ENCODE peak calls at places on chromosome 20, in eight cellular contexts. One of them, this sample, is unnamed. For H3K36me3, the result is how much of the 10 kb centered on the place peaks cover.

GRCh38 chr20:41329435-41330342 is 10.9 kb upstream of the LPIN3 start:
- DNase-seq in ovary: peak
- DNase-seq in transverse colon: peak
- DNase-seq in breast epithelium: no peak
- DNase-seq in tibial artery: peak
- DNase-seq in adrenal gland: peak
- DNase-seq in PC-3: peak
- DNase-seq in upper lobe of right lung: peak
- DNase-seq in this sample: peak

GRCh38 chr20:19670829-19671228 is 87.2 kb upstream of the RIN2 start:
- DNase-seq in ovary: no peak
- DNase-seq in transverse colon: no peak
- DNase-seq in breast epithelium: no peak
- DNase-seq in tibial artery: no peak
- DNase-seq in adrenal gland: no peak
- DNase-seq in PC-3: no peak
- DNase-seq in upper lobe of right lung: no peak
- DNase-seq in this sample: no peak

GRCh38 chr20:35145141-35145564 is 2.0 kb downstream of the EDEM2 start:
- DNase-seq in ovary: no peak
- DNase-seq in transverse colon: no peak
- DNase-seq in breast epithelium: no peak
- DNase-seq in tibial artery: no peak
- DNase-seq in adrenal gland: no peak
- DNase-seq in PC-3: peak
- DNase-seq in upper lobe of right lung: no peak
- DNase-seq in this sample: no peak

GRCh38 chr20:57440678-57441509 is 49.7 kb downstream of the RBM38 start:
- DNase-seq in ovary: peak
- DNase-seq in transverse colon: peak
- DNase-seq in breast epithelium: peak
- DNase-seq in tibial artery: peak
- DNase-seq in adrenal gland: peak
- DNase-seq in PC-3: no peak
- DNase-seq in upper lobe of right lung: peak
- DNase-seq in this sample: peak

GRCh38 chr20:6473197-6473596 is 294.3 kb upstream of the BMP2 start:
- DNase-seq in ovary: no peak
- DNase-seq in transverse colon: no peak
- DNase-seq in breast epithelium: no peak
- DNase-seq in tibial artery: no peak
- DNase-seq in adrenal gland: no peak
- DNase-seq in PC-3: peak
- DNase-seq in upper lobe of right lung: no peak
- DNase-seq in this sample: no peak

GRCh38 chr20:46093531-46093930 is 3.8 kb upstream of the NCOA5 start:
- DNase-seq in ovary: no peak
- DNase-seq in transverse colon: no peak
- DNase-seq in breast epithelium: no peak
- DNase-seq in tibial artery: no peak
- DNase-seq in adrenal gland: no peak
- DNase-seq in PC-3: peak
- DNase-seq in upper lobe of right lung: no peak
- DNase-seq in this sample: no peak

GRCh38 chr20:2102585-2103453 is 1.2 kb downstream of the STK35 start:
- DNase-seq in ovary: peak
- DNase-seq in transverse colon: peak
- DNase-seq in breast epithelium: peak
- DNase-seq in tibial artery: peak
- DNase-seq in adrenal gland: peak
- DNase-seq in PC-3: peak
- DNase-seq in upper lobe of right lung: peak
- DNase-seq in this sample: peak

GRCh38 chr20:22425344-22426295 is 158.8 kb downstream of the FOXA2 start:
- DNase-seq in ovary: no peak
- DNase-seq in transverse colon: no peak
- DNase-seq in breast epithelium: no peak
- DNase-seq in tibial artery: no peak
- DNase-seq in adrenal gland: no peak
- DNase-seq in PC-3: no peak
- DNase-seq in upper lobe of right lung: no peak
- DNase-seq in this sample: no peak

GRCh38 chr20:46275091-46275490 is 33.2 kb downstream of the CDH22 start:
- DNase-seq in ovary: no peak
- DNase-seq in transverse colon: no peak
- DNase-seq in breast epithelium: no peak
- DNase-seq in tibial artery: no peak
- DNase-seq in adrenal gland: no peak
- DNase-seq in PC-3: no peak
- DNase-seq in upper lobe of right lung: no peak
- DNase-seq in this sample: no peak

GRCh38 chr20:47146703-47147102 is 209.8 kb downstream of the ZMYND8 start:
- DNase-seq in ovary: no peak
- DNase-seq in transverse colon: no peak
- DNase-seq in breast epithelium: no peak
- DNase-seq in tibial artery: no peak
- DNase-seq in adrenal gland: no peak
- DNase-seq in PC-3: peak
- DNase-seq in upper lobe of right lung: no peak
- DNase-seq in this sample: no peak

GRCh38 chr20:21840991-21841390 is 135.5 kb downstream of the PAX1 start:
- DNase-seq in ovary: no peak
- DNase-seq in transverse colon: no peak
- DNase-seq in breast epithelium: no peak
- DNase-seq in tibial artery: no peak
- DNase-seq in adrenal gland: no peak
- DNase-seq in PC-3: peak
- DNase-seq in upper lobe of right lung: no peak
- DNase-seq in this sample: no peak

GRCh38 chr20:5222919-5223634 is 93.7 kb downstream of the PROKR2 start:
- DNase-seq in ovary: peak
- DNase-seq in transverse colon: peak
- DNase-seq in breast epithelium: no peak
- DNase-seq in tibial artery: no peak
- DNase-seq in adrenal gland: peak
- DNase-seq in PC-3: peak
- DNase-seq in upper lobe of right lung: no peak
- DNase-seq in this sample: no peak

GRCh38 chr20:54377992-54378773 is 97.2 kb upstream of the DOK5 start:
- DNase-seq in ovary: no peak
- DNase-seq in transverse colon: no peak
- DNase-seq in breast epithelium: no peak
- DNase-seq in tibial artery: no peak
- DNase-seq in adrenal gland: no peak
- DNase-seq in PC-3: no peak
- DNase-seq in upper lobe of right lung: no peak
- DNase-seq in this sample: no peak

GRCh38 chr20:17024513-17025105 is 202.2 kb upstream of the PCSK2 start:
- DNase-seq in ovary: no peak
- DNase-seq in transverse colon: no peak
- DNase-seq in breast epithelium: no peak
- DNase-seq in tibial artery: no peak
- DNase-seq in adrenal gland: no peak
- DNase-seq in PC-3: no peak
- DNase-seq in upper lobe of right lung: no peak
- DNase-seq in this sample: no peak

GRCh38 chr20:8639112-8639778 is 429.6 kb upstream of the PLCB4 start:
- DNase-seq in ovary: no peak
- DNase-seq in transverse colon: no peak
- DNase-seq in breast epithelium: no peak
- DNase-seq in tibial artery: no peak
- DNase-seq in adrenal gland: no peak
- DNase-seq in PC-3: no peak
- DNase-seq in upper lobe of right lung: no peak
- DNase-seq in this sample: no peak

GRCh38 chr20:19335916-19336315 is 123.5 kb downstream of the SLC24A3 start:
- DNase-seq in ovary: no peak
- DNase-seq in transverse colon: no peak
- DNase-seq in breast epithelium: no peak
- DNase-seq in tibial artery: no peak
- DNase-seq in adrenal gland: no peak
- DNase-seq in PC-3: no peak
- DNase-seq in upper lobe of right lung: no peak
- DNase-seq in this sample: no peak

GRCh38 chr20:42978184-42978974 is 211.3 kb downstream of the PTPRT start:
- DNase-seq in ovary: no peak
- DNase-seq in transverse colon: no peak
- DNase-seq in breast epithelium: no peak
- DNase-seq in tibial artery: no peak
- DNase-seq in adrenal gland: no peak
- DNase-seq in PC-3: no peak
- DNase-seq in upper lobe of right lung: no peak
- DNase-seq in this sample: no peak

GRCh38 chr20:32793059-32793458 is 26.7 kb upstream of the MAPRE1 start:
- DNase-seq in ovary: no peak
- DNase-seq in transverse colon: no peak
- DNase-seq in breast epithelium: no peak
- DNase-seq in tibial artery: no peak
- DNase-seq in adrenal gland: no peak
- DNase-seq in PC-3: no peak
- DNase-seq in upper lobe of right lung: no peak
- DNase-seq in this sample: no peak
- H3K36me3 ChIP-seq in ovary: under half
- H3K36me3 ChIP-seq in transverse colon: under half
- H3K36me3 ChIP-seq in breast epithelium: under half
- H3K36me3 ChIP-seq in tibial artery: under half
- H3K36me3 ChIP-seq in adrenal gland: under half
- H3K36me3 ChIP-seq in PC-3: under half
- H3K36me3 ChIP-seq in upper lobe of right lung: under half
- H3K36me3 ChIP-seq in this sample: under half

GRCh38 chr20:48706116-48706656 is 121.6 kb downstream of the PREX1 start:
- DNase-seq in ovary: no peak
- DNase-seq in transverse colon: no peak
- DNase-seq in breast epithelium: no peak
- DNase-seq in tibial artery: peak
- DNase-seq in adrenal gland: no peak
- DNase-seq in PC-3: no peak
- DNase-seq in upper lobe of right lung: no peak
- DNase-seq in this sample: peak

GRCh38 chr20:48703107-48703506 is 124.7 kb downstream of the PREX1 start:
- DNase-seq in ovary: no peak
- DNase-seq in transverse colon: no peak
- DNase-seq in breast epithelium: no peak
- DNase-seq in tibial artery: peak
- DNase-seq in adrenal gland: peak
- DNase-seq in PC-3: no peak
- DNase-seq in upper lobe of right lung: peak
- DNase-seq in this sample: peak

GRCh38 chr20:48705208-48706115 is 122.3 kb downstream of the PREX1 start:
- DNase-seq in ovary: no peak
- DNase-seq in transverse colon: no peak
- DNase-seq in breast epithelium: no peak
- DNase-seq in tibial artery: no peak
- DNase-seq in adrenal gland: no peak
- DNase-seq in PC-3: no peak
- DNase-seq in upper lobe of right lung: no peak
- DNase-seq in this sample: peak

GRCh38 chr20:48703511-48704219 is 124.1 kb downstream of the PREX1 start:
- DNase-seq in ovary: peak
- DNase-seq in transverse colon: no peak
- DNase-seq in breast epithelium: no peak
- DNase-seq in tibial artery: peak
- DNase-seq in adrenal gland: no peak
- DNase-seq in PC-3: no peak
- DNase-seq in upper lobe of right lung: peak
- DNase-seq in this sample: peak

GRCh38 chr20:48704761-48705160 is 123.0 kb downstream of the PREX1 start:
- DNase-seq in ovary: no peak
- DNase-seq in transverse colon: no peak
- DNase-seq in breast epithelium: no peak
- DNase-seq in tibial artery: peak
- DNase-seq in adrenal gland: no peak
- DNase-seq in PC-3: no peak
- DNase-seq in upper lobe of right lung: peak
- DNase-seq in this sample: peak
- H3K27ac ChIP-seq in ovary: no peak
- H3K27ac ChIP-seq in transverse colon: no peak
- H3K27ac ChIP-seq in breast epithelium: no peak
- H3K27ac ChIP-seq in tibial artery: peak
- H3K27ac ChIP-seq in adrenal gland: no peak
- H3K27ac ChIP-seq in PC-3: no peak
- H3K27ac ChIP-seq in upper lobe of right lung: no peak
- H3K27ac ChIP-seq in this sample: no peak

GRCh38 chr20:44182863-44183262 is 4.1 kb downstream of the JPH2 start:
- DNase-seq in ovary: no peak
- DNase-seq in transverse colon: no peak
- DNase-seq in breast epithelium: no peak
- DNase-seq in tibial artery: no peak
- DNase-seq in adrenal gland: no peak
- DNase-seq in PC-3: no peak
- DNase-seq in upper lobe of right lung: no peak
- DNase-seq in this sample: no peak
- H3K4me3 ChIP-seq in ovary: peak
- H3K4me3 ChIP-seq in transverse colon: peak
- H3K4me3 ChIP-seq in breast epithelium: no peak
- H3K4me3 ChIP-seq in tibial artery: peak
- H3K4me3 ChIP-seq in adrenal gland: no peak
- H3K4me3 ChIP-seq in PC-3: no peak
- H3K4me3 ChIP-seq in upper lobe of right lung: peak
- H3K4me3 ChIP-seq in this sample: peak

GRCh38 chr20:48986899-48987298 is 59.2 kb upstream of the CSE1L start:
- DNase-seq in ovary: no peak
- DNase-seq in transverse colon: no peak
- DNase-seq in breast epithelium: no peak
- DNase-seq in tibial artery: no peak
- DNase-seq in adrenal gland: no peak
- DNase-seq in PC-3: peak
- DNase-seq in upper lobe of right lung: no peak
- DNase-seq in this sample: no peak

GRCh38 chr20:48983423-48984400 is 62.2 kb downstream of the ARFGEF2 start:
- DNase-seq in ovary: no peak
- DNase-seq in transverse colon: no peak
- DNase-seq in breast epithelium: no peak
- DNase-seq in tibial artery: no peak
- DNase-seq in adrenal gland: peak
- DNase-seq in PC-3: peak
- DNase-seq in upper lobe of right lung: no peak
- DNase-seq in this sample: no peak

GRCh38 chr20:48990467-48990866 is 55.6 kb upstream of the CSE1L start:
- DNase-seq in ovary: no peak
- DNase-seq in transverse colon: no peak
- DNase-seq in breast epithelium: no peak
- DNase-seq in tibial artery: no peak
- DNase-seq in adrenal gland: no peak
- DNase-seq in PC-3: no peak
- DNase-seq in upper lobe of right lung: no peak
- DNase-seq in this sample: no peak

DNA sequence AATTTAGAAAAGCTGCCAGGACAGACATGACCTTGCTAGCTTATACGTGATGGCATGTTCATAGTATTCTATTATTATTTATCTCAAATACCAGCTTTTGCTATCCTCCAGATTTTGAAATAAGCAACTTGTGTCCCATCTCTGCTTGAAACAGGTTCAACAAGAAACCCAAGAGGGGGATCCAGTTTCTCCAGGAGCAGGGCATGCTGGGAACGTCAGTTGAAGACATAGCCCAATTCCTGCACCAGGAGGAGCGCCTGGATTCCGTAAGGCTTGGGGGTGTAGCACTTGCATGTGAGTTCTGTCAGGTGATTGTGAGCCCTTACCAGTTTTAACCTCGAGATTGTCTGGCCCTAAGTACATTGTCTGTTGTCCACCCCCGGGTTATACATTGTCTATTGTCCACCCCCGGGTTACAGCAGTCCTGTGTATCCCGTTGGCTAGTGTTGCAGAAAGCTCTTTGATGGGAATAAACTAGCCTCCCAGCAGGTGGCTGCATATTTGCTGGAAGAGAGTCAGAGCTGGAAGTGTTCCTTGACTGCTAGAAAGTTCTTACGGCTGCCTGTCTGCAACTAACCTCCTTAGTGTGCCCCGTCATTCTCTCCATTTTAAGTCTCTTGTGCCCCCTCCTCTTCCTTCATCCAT is 61.4 kb upstream of the CSE1L start:
- DNase-seq in ovary: no peak
- DNase-seq in transverse colon: no peak
- DNase-seq in breast epithelium: no peak
- DNase-seq in tibial artery: no peak
- DNase-seq in adrenal gland: no peak
- DNase-seq in PC-3: no peak
- DNase-seq in upper lobe of right lung: no peak
- DNase-seq in this sample: no peak
- H3K36me3 ChIP-seq in ovary: under half
- H3K36me3 ChIP-seq in transverse colon: half or more
- H3K36me3 ChIP-seq in breast epithelium: under half
- H3K36me3 ChIP-seq in tibial artery: half or more
- H3K36me3 ChIP-seq in adrenal gland: under half
- H3K36me3 ChIP-seq in PC-3: half or more
- H3K36me3 ChIP-seq in upper lobe of right lung: half or more
- H3K36me3 ChIP-seq in this sample: under half